ENCODE peak calls at places on chromosomes 12 and 14, in four cellular contexts. U, V, S and Q are unnamed samples.

GRCh38 chr12:115199831-115200230 is 515.9 kb upstream of the TBX3 start:
- DNase-seq in S (no peak), V (no peak), U (no peak), Q (no peak)

GRCh38 chr12:72234871-72235270 is 37.3 kb upstream of the TRHDE start:
- DNase-seq in V (no peak), U (no peak), S (no peak), Q (no peak)

GRCh38 chr12:64759035-64759894 is at the start of gene GNS:
- DNase-seq in S (peak), V (peak), U (peak), Q (peak)

GRCh38 chr12:94753071-94753779 is 102.9 kb upstream of the TMCC3 start:
- DNase-seq in U (no peak), V (no peak), S (no peak), Q (peak)

GRCh38 chr14:68819260-68819691 is 26.4 kb upstream of the ZFP36L1 start:
- DNase-seq in U (no peak), S (peak), V (no peak), Q (peak)

GRCh38 chr14:51335521-51335920 is 95.5 kb downstream of the TMX1 start:
- DNase-seq in V (no peak), S (no peak), U (no peak), Q (no peak)

GRCh38 chr12:120350576-120351350 is 18.2 kb downstream of the MSI1 start:
- DNase-seq in U (no peak), V (no peak), S (no peak), Q (no peak)

GRCh38 chr14:88352299-88353097 is 29.4 kb upstream of the KCNK10 start:
- DNase-seq in U (no peak), S (no peak), V (no peak), Q (no peak)

GRCh38 chr12:6771091-6771495 is 1.2 kb upstream of the LAG3 start:
- DNase-seq in V (no peak), U (no peak), S (no peak), Q (no peak)

GRCh38 chr14:84871734-84872133 is 658.2 kb upstream of the FLRT2 start:
- DNase-seq in U (no peak), S (no peak), V (no peak), Q (no peak)

GRCh38 chr14:61651355-61651754 is 44.0 kb upstream of the HIF1A start:
- DNase-seq in V (no peak), S (no peak), U (no peak), Q (no peak)

GRCh38 chr12:52926596-52927241 is 21.8 kb upstream of the KRT8 start:
- DNase-seq in U (no peak), S (peak), V (no peak), Q (no peak)

GRCh38 chr14:95255487-95255886 is 64.2 kb downstream of the CLMN start:
- DNase-seq in U (no peak), S (peak), V (no peak), Q (peak)

GRCh38 chr12:116708826-116709756 is 28.8 kb downstream of the SPRING1 start:
- DNase-seq in S (no peak), U (no peak), V (peak), Q (no peak)

GRCh38 chr14:45491914-45492313 is 238.9 kb upstream of the MIS18BP1 start:
- DNase-seq in V (no peak), S (no peak), U (no peak), Q (no peak)

GRCh38 chr14:73526036-73526984 is 10.6 kb upstream of the ACOT1 start:
- DNase-seq in S (peak), U (no peak), V (peak), Q (no peak)

GRCh38 chr12:24226745-24227350 is 277.4 kb upstream of the SOX5 start:
- DNase-seq in U (no peak), V (peak), S (no peak), Q (no peak)

GRCh38 chr14:94748667-94749347 is 21.1 kb downstream of the GSC start:
- DNase-seq in V (peak), S (no peak), U (no peak), Q (peak)

GRCh38 chr14:102523200-102524025 is 13.8 kb upstream of the ANKRD9 start:
- DNase-seq in V (no peak), U (no peak), S (no peak), Q (no peak)

GRCh38 chr14:73180385-73180805 is 44.1 kb downstream of the PSEN1 start:
- DNase-seq in S (no peak), V (peak), U (no peak), Q (no peak)

GRCh38 chr12:20125259-20125919 is 242.9 kb upstream of the PDE3A start:
- DNase-seq in V (no peak), U (no peak), S (no peak), Q (no peak)

GRCh38 chr14:67762051-67762450 is 54.3 kb downstream of the ZFYVE26 start:
- DNase-seq in U (no peak), S (no peak), V (no peak), Q (no peak)

GRCh38 chr14:100219126-100219785 is 19.7 kb upstream of the YY1 start:
- DNase-seq in V (no peak), S (no peak), U (no peak), Q (no peak)

GRCh38 chr12:113214938-113215400 is 6.3 kb upstream of the TPCN1 start:
- DNase-seq in V (peak), S (no peak), U (peak), Q (no peak)

GRCh38 chr14:32370720-32371119 is 41.6 kb downstream of the AKAP6 start:
- DNase-seq in S (no peak), U (no peak), V (no peak), Q (no peak)

GRCh38 chr12:122174155-122174845 is at the start of gene IL31:
- DNase-seq in S (no peak), V (no peak), U (no peak), Q (no peak)

GRCh38 chr12:106907411-106907810 is 48.3 kb upstream of the TMEM263 start:
- DNase-seq in V (no peak), U (no peak), S (no peak), Q (no peak)

DNA sequence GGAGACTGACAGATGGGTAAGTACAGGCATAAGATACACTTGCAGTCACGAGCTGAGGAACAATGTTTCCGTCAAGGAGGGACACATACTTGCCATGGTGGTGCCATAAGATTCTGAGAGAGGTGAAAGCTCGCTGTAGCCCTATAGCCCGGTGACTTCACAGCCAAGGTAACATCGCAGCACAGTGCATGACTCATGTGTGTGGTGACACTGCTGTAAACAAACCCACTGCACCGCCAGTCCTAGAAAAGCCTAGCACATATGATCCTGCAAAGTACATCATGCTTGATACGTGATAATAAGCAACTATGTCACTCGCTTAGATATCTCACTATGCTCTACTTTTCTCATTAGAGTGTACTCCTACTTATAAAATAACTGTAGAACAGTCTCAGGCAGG is 112.5 kb downstream of the RIMBP2 start:
- DNase-seq in S (no peak), U (no peak), V (no peak), Q (no peak)
- TF ChIP-seq NR2C2 in S (no peak), U (no peak), V (no peak), Q (no peak)

GRCh38 chr12:66638666-66639065 is 40.2 kb downstream of the GRIP1 start:
- DNase-seq in S (no peak), V (no peak), U (no peak), Q (no peak)
- TF ChIP-seq NR2C2 in S (no peak), V (no peak), U (no peak), Q (no peak)

GRCh38 chr14:65290830-65291229 is 121.7 kb upstream of the FUT8 start:
- DNase-seq in S (no peak), V (peak), U (no peak), Q (no peak)
- TF ChIP-seq NR2C2 in S (no peak), V (no peak), U (no peak), Q (no peak)

DNA sequence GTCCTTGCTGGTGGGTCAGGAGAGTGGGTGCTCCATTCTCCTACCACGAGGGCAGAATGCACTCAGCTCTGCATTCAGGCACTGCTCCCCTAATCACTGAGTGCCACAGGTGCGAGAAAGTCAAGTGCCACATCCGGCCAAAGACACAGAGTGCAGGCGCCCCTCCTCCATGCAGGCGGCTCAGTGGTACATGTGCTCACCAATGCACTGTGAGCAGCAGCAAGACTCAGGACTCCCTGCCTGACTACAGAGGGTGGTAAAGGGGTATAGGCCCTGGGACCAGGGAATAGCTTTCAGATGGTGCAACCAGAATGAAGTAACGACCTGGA is 32.9 kb downstream of the ZFYVE21 start:
- DNase-seq in U (no peak), S (no peak), V (no peak), Q (no peak)
- TF ChIP-seq NR2C2 in U (no peak), S (no peak), V (no peak), Q (no peak)